ENCODE peak calls at places on chromosome 11, in four cellular contexts. One of them, this sample, is unnamed.

GRCh38 chr11:108654994-108655631 is 9.8 kb upstream of the DDX10 start:
- DNase-seq in HCT116: peak
- DNase-seq in K562: peak
- DNase-seq in HepG2: peak
- DNase-seq in this sample: peak

GRCh38 chr11:57792870-57793269 is 31.3 kb downstream of the CTNND1 start:
- DNase-seq in HCT116: no peak
- DNase-seq in K562: no peak
- DNase-seq in HepG2: no peak
- DNase-seq in this sample: no peak

GRCh38 chr11:77165066-77165465 is 37.0 kb downstream of the MYO7A start:
- DNase-seq in HCT116: no peak
- DNase-seq in K562: no peak
- DNase-seq in HepG2: no peak
- DNase-seq in this sample: no peak

GRCh38 chr11:93444671-93445073 is 98.5 kb downstream of the SMCO4 start:
- DNase-seq in HCT116: no peak
- DNase-seq in K562: peak
- DNase-seq in HepG2: peak
- DNase-seq in this sample: no peak

GRCh38 chr11:62449451-62449851 is 30.6 kb downstream of the SCGB1A1 start:
- DNase-seq in HCT116: no peak
- DNase-seq in K562: no peak
- DNase-seq in HepG2: no peak
- DNase-seq in this sample: no peak

GRCh38 chr11:78909386-78909785 is 334.7 kb upstream of the NARS2 start:
- DNase-seq in HCT116: no peak
- DNase-seq in K562: no peak
- DNase-seq in HepG2: no peak
- DNase-seq in this sample: no peak

GRCh38 chr11:103332409-103332808 is 223.2 kb downstream of the DYNC2H1 start:
- DNase-seq in HCT116: no peak
- DNase-seq in K562: no peak
- DNase-seq in HepG2: no peak
- DNase-seq in this sample: no peak

GRCh38 chr11:83441171-83441570 is 155.0 kb upstream of the CCDC90B start:
- DNase-seq in HCT116: no peak
- DNase-seq in K562: no peak
- DNase-seq in HepG2: no peak
- DNase-seq in this sample: no peak

GRCh38 chr11:61345954-61346814 is 13.2 kb downstream of the TKFC start:
- DNase-seq in HCT116: no peak
- DNase-seq in K562: no peak
- DNase-seq in HepG2: no peak
- DNase-seq in this sample: no peak

GRCh38 chr11:31397239-31397834 is 27.7 kb downstream of the DNAJC24 start:
- DNase-seq in HCT116: no peak
- DNase-seq in K562: peak
- DNase-seq in HepG2: peak
- DNase-seq in this sample: no peak

GRCh38 chr11:63913866-63914830 is 2.8 kb downstream of the RCOR2 start:
- DNase-seq in HCT116: no peak
- DNase-seq in K562: no peak
- DNase-seq in HepG2: no peak
- DNase-seq in this sample: no peak

GRCh38 chr11:63916837-63917684 is at the start of gene RCOR2:
- DNase-seq in HCT116: no peak
- DNase-seq in K562: peak
- DNase-seq in HepG2: peak
- DNase-seq in this sample: no peak

GRCh38 chr11:63915961-63916836 is 765 bp downstream of the RCOR2 start:
- DNase-seq in HCT116: no peak
- DNase-seq in K562: peak
- DNase-seq in HepG2: peak
- DNase-seq in this sample: no peak

GRCh38 chr11:63912678-63913077 is 4.3 kb downstream of the RCOR2 start:
- DNase-seq in HCT116: no peak
- DNase-seq in K562: no peak
- DNase-seq in HepG2: no peak
- DNase-seq in this sample: no peak

GRCh38 chr11:63914896-63915681 is 1.9 kb downstream of the RCOR2 start:
- DNase-seq in HCT116: no peak
- DNase-seq in K562: no peak
- DNase-seq in HepG2: no peak
- DNase-seq in this sample: no peak
- TF ChIP-seq TCF7L2 in HCT116: no peak
- TF ChIP-seq TCF7L2 in K562: no peak
- TF ChIP-seq TCF7L2 in HepG2: no peak
- TF ChIP-seq TCF7L2 in this sample: no peak

DNA sequence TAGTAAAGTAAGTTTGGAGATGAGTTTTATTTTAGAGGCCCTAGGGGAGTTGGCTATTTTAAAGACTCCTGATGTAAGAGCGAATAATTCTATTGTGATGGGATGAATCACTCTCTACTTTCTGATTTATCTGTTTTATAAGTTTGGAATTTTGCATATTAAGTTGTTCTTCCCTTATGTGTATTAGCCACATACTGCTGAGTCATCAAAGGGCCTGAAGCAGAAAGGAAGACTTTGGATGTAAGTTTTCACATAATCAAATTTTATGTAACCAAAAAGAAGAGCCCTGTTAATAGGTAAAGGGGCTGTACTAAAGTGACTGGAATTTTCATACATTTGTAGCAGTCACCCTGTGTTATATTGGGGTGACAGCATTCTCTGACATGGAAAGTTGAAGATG is 90.7 kb upstream of the NTM start:
- DNase-seq in HCT116: no peak
- DNase-seq in K562: no peak
- DNase-seq in HepG2: no peak
- DNase-seq in this sample: no peak
- TF ChIP-seq TCF7L2 in HCT116: no peak
- TF ChIP-seq TCF7L2 in K562: no peak
- TF ChIP-seq TCF7L2 in HepG2: no peak
- TF ChIP-seq TCF7L2 in this sample: no peak

GRCh38 chr11:95371147-95371546 is 140.1 kb upstream of the SESN3 start:
- DNase-seq in HCT116: no peak
- DNase-seq in K562: no peak
- DNase-seq in HepG2: no peak
- DNase-seq in this sample: no peak

GRCh38 chr11:95375881-95376280 is 144.9 kb upstream of the SESN3 start:
- DNase-seq in HCT116: no peak
- DNase-seq in K562: no peak
- DNase-seq in HepG2: no peak
- DNase-seq in this sample: no peak

GRCh38 chr11:95372097-95372656 is 141.2 kb upstream of the SESN3 start:
- DNase-seq in HCT116: no peak
- DNase-seq in K562: no peak
- DNase-seq in HepG2: no peak
- DNase-seq in this sample: no peak

GRCh38 chr11:95375451-95375850 is 144.4 kb upstream of the SESN3 start:
- DNase-seq in HCT116: no peak
- DNase-seq in K562: no peak
- DNase-seq in HepG2: no peak
- DNase-seq in this sample: no peak

GRCh38 chr11:95373241-95373640 is 142.2 kb upstream of the SESN3 start:
- DNase-seq in HCT116: no peak
- DNase-seq in K562: no peak
- DNase-seq in HepG2: no peak
- DNase-seq in this sample: no peak
- TF ChIP-seq TCF7L2 in HCT116: no peak
- TF ChIP-seq TCF7L2 in K562: no peak
- TF ChIP-seq TCF7L2 in HepG2: no peak
- TF ChIP-seq TCF7L2 in this sample: no peak

GRCh38 chr11:96168623-96169022 is 174.4 kb downstream of the MAML2 start:
- DNase-seq in HCT116: no peak
- DNase-seq in K562: no peak
- DNase-seq in HepG2: no peak
- DNase-seq in this sample: no peak
- TF ChIP-seq TCF7L2 in HCT116: no peak
- TF ChIP-seq TCF7L2 in K562: no peak
- TF ChIP-seq TCF7L2 in HepG2: no peak
- TF ChIP-seq TCF7L2 in this sample: no peak

DNA sequence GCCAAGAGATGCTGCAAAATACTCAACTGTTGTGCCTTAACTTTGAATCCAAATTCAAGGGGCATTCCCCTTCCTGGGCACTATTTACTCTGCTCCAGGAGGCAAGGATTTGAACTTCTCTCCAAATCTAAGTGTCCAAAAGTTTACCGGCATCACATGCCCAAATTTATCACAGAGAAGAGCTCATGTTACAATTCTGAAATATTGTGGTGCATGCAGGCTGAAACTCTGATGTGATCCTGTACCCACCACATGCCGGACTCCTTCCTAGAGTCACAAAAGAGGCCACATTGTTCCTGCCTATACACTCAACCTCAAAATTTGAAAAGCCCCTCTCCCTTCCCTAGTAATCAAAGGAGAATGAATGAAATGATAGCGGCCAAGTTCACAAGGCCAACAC is 1.3 kb downstream of the TRAF6 start:
- DNase-seq in HCT116: no peak
- DNase-seq in K562: peak
- DNase-seq in HepG2: no peak
- DNase-seq in this sample: no peak
- TF ChIP-seq TCF7L2 in HCT116: no peak
- TF ChIP-seq TCF7L2 in K562: no peak
- TF ChIP-seq TCF7L2 in HepG2: no peak
- TF ChIP-seq TCF7L2 in this sample: no peak

GRCh38 chr11:36141595-36141994 is 147.6 kb downstream of the COMMD9 start:
- DNase-seq in HCT116: no peak
- DNase-seq in K562: no peak
- DNase-seq in HepG2: no peak
- DNase-seq in this sample: no peak

GRCh38 chr11:36146437-36146836 is 142.8 kb downstream of the COMMD9 start:
- DNase-seq in HCT116: no peak
- DNase-seq in K562: no peak
- DNase-seq in HepG2: no peak
- DNase-seq in this sample: no peak

GRCh38 chr11:36141161-36141560 is 148.1 kb downstream of the COMMD9 start:
- DNase-seq in HCT116: no peak
- DNase-seq in K562: no peak
- DNase-seq in HepG2: no peak
- DNase-seq in this sample: no peak

GRCh38 chr11:36139767-36140166 is 149.5 kb downstream of the COMMD9 start:
- DNase-seq in HCT116: no peak
- DNase-seq in K562: no peak
- DNase-seq in HepG2: no peak
- DNase-seq in this sample: no peak

GRCh38 chr11:36142439-36142838 is 146.8 kb downstream of the COMMD9 start:
- DNase-seq in HCT116: no peak
- DNase-seq in K562: peak
- DNase-seq in HepG2: no peak
- DNase-seq in this sample: no peak
- TF ChIP-seq TCF7L2 in HCT116: no peak
- TF ChIP-seq TCF7L2 in K562: no peak
- TF ChIP-seq TCF7L2 in HepG2: no peak
- TF ChIP-seq TCF7L2 in this sample: no peak

DNA sequence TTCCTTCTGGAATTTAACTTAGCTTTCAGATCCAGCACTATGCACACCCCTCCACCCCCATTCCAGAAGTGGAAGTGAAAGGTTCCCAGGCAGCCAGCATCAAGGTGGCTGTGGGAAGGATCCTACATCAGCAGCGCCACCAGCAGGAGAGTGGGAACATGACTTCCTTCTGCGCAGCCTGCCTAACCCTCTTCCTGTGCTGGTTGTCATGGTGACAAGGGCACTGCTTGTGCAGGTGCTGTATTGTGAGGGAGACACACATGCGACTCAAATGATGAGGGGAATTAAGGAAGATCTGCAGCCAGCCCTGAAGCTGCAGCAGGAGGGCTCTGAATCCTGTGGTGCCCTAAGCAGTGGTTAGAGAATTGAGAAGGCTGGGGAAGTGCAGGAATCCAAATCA is 904.4 kb upstream of the API5 start:
- DNase-seq in HCT116: no peak
- DNase-seq in K562: no peak
- DNase-seq in HepG2: no peak
- DNase-seq in this sample: no peak
- TF ChIP-seq TCF7L2 in HCT116: no peak
- TF ChIP-seq TCF7L2 in K562: no peak
- TF ChIP-seq TCF7L2 in HepG2: no peak
- TF ChIP-seq TCF7L2 in this sample: no peak

This sample was measured in Panc1.